ENCODE peak calls at places on chromosomes 6 and 20, in eight cellular contexts. T is spleen; E is retina; W is left cardiac atrium; V is activated T-cell treated with anti-CD3 and anti-CD28 coated beads for 1 hour; K is activated T-helper 1 cell treated with anti-CD3 and anti-CD28 coated beads, Interleukin-12 subunit alpha, Interleukin-12 subunit beta, Interleukin-2, Interleukin-4 antibody, amounts not matched to agents 30 ng/mL and 10 ng/mL and 1 ng/mL, durations not matched to agents 14 hours and 24 hours and 36 hours; N is transverse colon; M is fibroblast of the aortic adventitia. D is an unnamed sample.

GRCh38 chr6:107237992-107238660 is 122.8 kb upstream of the BEND3 start:
- DNase-seq in T (no peak), K (no peak), V (no peak), N (no peak), M (peak), E (no peak), W (no peak), D (no peak)

GRCh38 chr20:44959082-44959895 is 908 bp downstream of the TOMM34 start:
- DNase-seq in T (no peak), N (peak), K (peak), V (peak), M (peak), E (peak), W (no peak), D (peak)

GRCh38 chr6:18053555-18054445 is 66.4 kb upstream of the KIF13A start:
- DNase-seq in N (no peak), V (no peak), T (no peak), K (no peak), W (no peak), E (no peak), M (peak), D (no peak)

GRCh38 chr6:111925296-111925695 is 52.0 kb upstream of the FYN start:
- DNase-seq in T (no peak), V (no peak), N (no peak), W (no peak), M (peak), E (no peak), K (no peak), D (peak)

GRCh38 chr6:39169448-39170344 is 54.7 kb upstream of the SAYSD1 start:
- DNase-seq in M (no peak), N (peak), V (no peak), W (no peak), E (no peak), K (no peak), T (no peak), D (no peak)

GRCh38 chr6:116779569-116780164 is 14.1 kb upstream of the FAM162B start:
- DNase-seq in M (peak), E (peak), V (no peak), T (no peak), N (no peak), W (no peak), K (no peak), D (peak)

GRCh38 chr20:3727333-3728035 is 5.0 kb upstream of the HSPA12B start:
- DNase-seq in K (no peak), M (peak), T (peak), N (no peak), W (no peak), E (no peak), V (no peak), D (no peak)

GRCh38 chr20:17628101-17628841 is 53.8 kb downstream of the RRBP1 start:
- DNase-seq in E (no peak), V (no peak), W (peak), K (no peak), T (peak), N (no peak), M (no peak), D (no peak)

GRCh38 chr20:64196831-64197418 is 32.7 kb downstream of the MYT1 start:
- DNase-seq in N (no peak), K (no peak), E (peak), V (no peak), T (no peak), W (no peak), M (no peak), D (no peak)

GRCh38 chr6:41449399-41450245 is 96.6 kb upstream of the FOXP4 start:
- DNase-seq in W (peak), M (peak), E (no peak), T (no peak), K (no peak), V (no peak), N (peak), D (no peak)

GRCh38 chr20:34111057-34111711 is 859 bp downstream of the EIF2S2 start:
- DNase-seq in V (peak), M (peak), T (peak), N (peak), K (no peak), W (peak), E (no peak), D (peak)

GRCh38 chr6:105301756-105302616 is 100.9 kb downstream of the PREP start:
- DNase-seq in E (no peak), N (peak), W (no peak), M (no peak), K (no peak), T (no peak), V (no peak), D (no peak)

GRCh38 chr20:8151371-8151770 is 19.3 kb downstream of the PLCB1 start:
- DNase-seq in K (no peak), N (no peak), M (peak), W (no peak), T (no peak), V (no peak), E (no peak), D (no peak)

GRCh38 chr6:107489636-107490567 is at the start of gene SOBP:
- DNase-seq in V (peak), E (peak), N (peak), W (peak), T (peak), K (peak), M (peak), D (no peak)